ENCODE peak calls at places on chromosomes 2 and 18, in five cellular contexts. E is NCI-H146, G is AG08395, U is cardiac fibroblast, S is fibroblast of the conjunctiva. W is an unnamed sample.

GRCh38 chr18:69992776-69993175 is 45.1 kb upstream of the CD226 start:
- DNase-seq in E (no peak), G (peak), U (peak), S (no peak), W (no peak)

GRCh38 chr2:217254111-217254510 is 394.2 kb upstream of the TNP1 start:
- DNase-seq in E (no peak), G (no peak), U (no peak), S (no peak), W (no peak)

GRCh38 chr18:10044054-10044453 is 130.2 kb downstream of the VAPA start:
- DNase-seq in E (no peak), G (no peak), U (no peak), S (no peak), W (no peak)

GRCh38 chr18:63213331-63213900 is 106.2 kb downstream of the BCL2 start:
- DNase-seq in E (no peak), G (no peak), U (no peak), S (peak), W (no peak)

GRCh38 chr18:55462652-55463051 is 125.3 kb downstream of the TCF4 start:
- DNase-seq in E (no peak), G (no peak), U (no peak), S (no peak), W (no peak)

GRCh38 chr18:34709104-34709503 is 994 bp upstream of the DTNA start:
- DNase-seq in E (peak), G (peak), U (peak), S (peak), W (no peak)

GRCh38 chr18:39945076-39945475 is 2010.0 kb upstream of the PIK3C3 start:
- DNase-seq in E (no peak), G (no peak), U (no peak), S (no peak), W (no peak)

GRCh38 chr2:185583058-185583816 is 155.4 kb upstream of the FSIP2 start:
- DNase-seq in E (no peak), G (no peak), U (peak), S (no peak), W (no peak)

GRCh38 chr2:173649527-173650219 is 295.0 kb downstream of the CDCA7 start:
- DNase-seq in E (no peak), G (no peak), U (no peak), S (no peak), W (no peak)

GRCh38 chr2:182368446-182368845 is 58.4 kb downstream of the PDE1A start:
- DNase-seq in E (no peak), G (peak), U (peak), S (peak), W (no peak)

GRCh38 chr2:224584768-224585204 is 377 bp downstream of the CUL3 start:
- DNase-seq in E (peak), G (peak), U (peak), S (no peak), W (no peak)

GRCh38 chr2:232937278-232937906 is 67.3 kb downstream of the SNORC start:
- DNase-seq in E (no peak), G (peak), U (peak), S (no peak), W (no peak)

GRCh38 chr2:191696001-191696400 is 18.1 kb downstream of the NABP1 start:
- DNase-seq in E (no peak), G (peak), U (peak), S (peak), W (peak)

GRCh38 chr18:14905979-14906378 is 158.0 kb downstream of the ANKRD30B start:
- DNase-seq in E (no peak), G (no peak), U (no peak), S (no peak), W (no peak)

GRCh38 chr2:19124135-19124534 is 234.3 kb downstream of the OSR1 start:
- DNase-seq in E (no peak), G (peak), U (peak), S (no peak), W (no peak)

GRCh38 chr2:76197842-76198448 is 487.2 kb upstream of the GCFC2 start:
- DNase-seq in E (peak), G (peak), U (peak), S (peak), W (peak)

GRCh38 chr2:74527741-74528140 is 1.7 kb upstream of the DQX1 start:
- DNase-seq in E (no peak), G (no peak), U (no peak), S (no peak), W (no peak)

W was measured in NCI-H510A treated with DMSO at 0.1 percent for 48 hours.